ENCODE peak calls at places on chromosome 3, in four cellular contexts. N is BE2C, F is GM12865, S is progenitor cell of endocrine pancreas. O is an unnamed sample.

GRCh38 chr3:184556502-184557347 is 4.9 kb upstream of the EPHB3 start:
- DNase-seq in S (no peak), N (no peak), F (no peak), O (no peak)

GRCh38 chr3:129745253-129745652 is 138.8 kb upstream of the PLXND1 start:
- DNase-seq in S (no peak), N (no peak), F (no peak), O (no peak)

GRCh38 chr3:177300039-177300833 is 103.0 kb upstream of the TBL1XR1 start:
- DNase-seq in S (no peak), N (no peak), F (peak; percentile 36), O (no peak)

GRCh38 chr3:123244128-123244527 is 42.4 kb downstream of the SEC22A start:
- DNase-seq in N (peak; percentile 13), F (no peak), S (no peak), O (no peak)

GRCh38 chr3:111691293-111691909 is 96.3 kb upstream of the ZBED2 start:
- DNase-seq in S (no peak), F (peak; percentile 31), N (no peak), O (peak; percentile 28)

GRCh38 chr3:8822141-8822540 is 52.7 kb upstream of the OXTR start:
- DNase-seq in F (no peak), S (no peak), N (no peak), O (no peak)

GRCh38 chr3:87503901-87504498 is 227.6 kb upstream of the POU1F1 start:
- DNase-seq in F (peak; percentile 59), S (no peak), N (peak; percentile 26), O (peak; percentile 28)

GRCh38 chr3:53804697-53805462 is 41.3 kb downstream of the CHDH start:
- DNase-seq in N (no peak), S (no peak), F (peak; percentile 36), O (no peak)

GRCh38 chr3:136334209-136334608 is 84.1 kb downstream of the PCCB start:
- DNase-seq in N (no peak), F (no peak), S (no peak), O (no peak)

DNA sequence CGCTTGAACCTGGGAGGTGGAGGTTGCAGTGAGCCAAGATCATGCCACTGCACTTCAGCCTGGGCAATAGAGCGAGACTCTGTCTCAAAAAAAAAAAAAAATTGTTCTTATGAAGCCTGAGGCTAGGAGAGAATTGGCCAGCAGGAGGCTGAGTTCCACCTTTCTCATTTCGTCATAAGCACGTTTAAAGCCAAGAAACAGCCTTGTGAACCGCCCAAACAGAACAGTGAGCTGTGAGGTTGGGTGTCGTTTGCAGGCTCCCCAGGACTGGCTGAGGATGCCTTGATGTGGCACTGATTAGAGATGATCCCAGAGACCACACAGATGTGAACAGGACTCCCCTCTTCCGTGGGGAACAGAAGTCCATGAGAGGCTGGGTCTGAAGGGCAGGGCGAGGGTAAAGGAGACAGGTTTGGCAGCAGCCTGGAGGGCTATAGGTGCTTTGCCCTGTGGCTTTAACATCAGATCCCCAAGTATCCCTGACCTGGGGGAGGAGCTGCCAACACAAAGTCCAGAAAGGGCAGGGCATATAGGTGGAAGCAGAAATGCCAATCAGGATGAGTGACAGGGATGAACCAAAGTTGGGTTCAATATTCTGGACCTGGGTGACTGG is 52.9 kb downstream of the CLEC3B start:
- DNase-seq in F (peak; percentile 5), N (no peak), S (no peak), O (no peak)
- TF ChIP-seq CTCF in F (no peak), N (no peak), S (peak; percentile 33), O (no peak)

GRCh38 chr3:10746001-10746400 is 70.0 kb upstream of the SLC6A11 start:
- DNase-seq in F (no peak), S (no peak), N (no peak), O (no peak)

GRCh38 chr3:10743366-10744097 is 72.5 kb upstream of the SLC6A11 start:
- DNase-seq in S (no peak), F (no peak), N (no peak), O (no peak)

GRCh38 chr3:10742031-10742671 is 73.9 kb upstream of the SLC6A11 start:
- DNase-seq in N (no peak), F (no peak), S (no peak), O (no peak)

GRCh38 chr3:10745392-10745791 is 70.6 kb upstream of the SLC6A11 start:
- DNase-seq in N (no peak), F (no peak), S (no peak), O (no peak)

GRCh38 chr3:10744098-10744465 is 71.9 kb upstream of the SLC6A11 start:
- DNase-seq in N (peak; percentile 24), F (peak; percentile 3), S (no peak), O (no peak)
- TF ChIP-seq CTCF in N (peak; percentile 35), F (no peak), S (peak; percentile 29), O (no peak)

DNA sequence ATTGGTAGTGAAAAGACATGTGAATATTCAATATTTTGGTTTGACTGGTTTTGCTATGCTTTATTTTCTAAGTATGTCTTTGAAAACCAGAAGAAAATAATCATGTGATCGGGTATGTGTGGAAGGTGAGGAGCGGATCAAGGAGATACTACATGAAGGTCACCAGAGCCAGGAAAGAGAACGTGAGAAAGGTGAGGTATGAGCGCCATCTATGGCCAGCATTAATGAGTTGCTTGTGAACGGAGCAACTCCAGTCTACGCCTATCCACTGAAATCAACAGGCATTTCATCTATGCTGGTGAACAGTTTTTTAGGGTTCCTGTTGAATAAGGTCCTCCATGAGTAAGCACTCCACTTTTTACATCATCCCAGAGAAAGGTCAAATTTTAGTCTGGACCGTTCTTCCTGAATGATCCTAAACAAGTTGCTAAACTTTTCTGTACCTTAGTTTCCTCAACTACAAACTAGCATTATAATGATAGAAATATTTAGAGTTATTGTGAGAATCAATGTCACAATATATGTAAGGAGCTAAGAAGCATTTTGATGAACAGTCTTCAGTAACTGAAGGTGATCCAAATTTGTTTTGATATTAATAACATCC is 1435.2 kb upstream of the CADM2 start:
- DNase-seq in F (peak; percentile 71), S (peak; percentile 41), N (peak; percentile 61), O (peak; percentile 13)
- TF ChIP-seq CTCF in F (peak; percentile 55), S (peak; percentile 87), N (peak; percentile 88), O (peak; percentile 64)

DNA sequence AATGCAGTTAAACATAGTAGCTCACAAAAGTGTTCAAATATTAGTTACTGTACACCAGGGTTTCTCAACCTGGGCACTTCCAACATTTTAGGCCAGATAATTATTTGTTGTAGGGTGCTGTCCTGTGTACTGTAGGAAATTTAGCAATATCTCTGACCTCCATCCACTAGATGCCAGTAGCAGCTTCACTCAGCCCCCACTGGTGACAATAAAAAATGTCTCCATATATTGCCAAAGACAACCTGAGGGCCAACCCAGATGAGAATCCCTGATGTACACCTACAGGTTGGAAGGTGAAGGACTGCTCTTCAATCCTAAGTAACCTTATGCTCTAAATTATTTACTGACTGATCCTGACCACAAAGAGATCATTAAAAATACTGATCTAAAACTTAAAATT is 32.4 kb downstream of the DCUN1D1 start:
- DNase-seq in S (no peak), N (no peak), F (peak; percentile 23), O (no peak)
- TF ChIP-seq CTCF in S (no peak), N (peak; percentile 35), F (peak; percentile 12), O (no peak)

DNA sequence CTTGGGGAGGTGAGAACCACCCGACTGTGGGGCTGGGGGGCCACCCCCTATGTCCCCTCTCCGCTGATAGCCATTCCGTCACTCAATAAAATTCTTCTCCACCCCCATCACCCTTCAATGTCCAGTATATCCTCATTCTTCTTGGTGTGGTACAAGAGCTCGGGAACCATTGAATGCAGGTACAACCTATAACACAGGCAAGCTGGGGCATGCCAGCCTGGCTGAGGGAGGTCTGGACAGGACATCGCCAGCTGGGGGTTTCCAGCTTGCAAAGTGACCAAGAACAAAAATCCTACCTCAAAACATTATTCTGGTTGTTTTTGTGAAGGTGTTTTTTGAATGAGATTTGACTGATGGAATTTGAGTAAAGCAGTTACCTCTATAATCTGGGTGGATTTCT is 19.6 kb upstream of the BDH1 start:
- DNase-seq in F (peak; percentile 37), S (no peak), N (no peak), O (no peak)
- TF ChIP-seq CTCF in F (no peak), S (no peak), N (no peak), O (no peak)

GRCh38 chr3:25782938-25783660 is at the start of gene NGLY1:
- DNase-seq in N (peak; percentile 80), S (peak; percentile 82), F (peak; percentile 93), O (peak; percentile 87)
- TF ChIP-seq CTCF in N (no peak), S (peak; percentile 26), F (no peak), O (no peak)